ENCODE peak calls at places on chromosomes 12 and 14, in five cellular contexts. One of them, this sample, is unnamed.

GRCh38 chr12:81128930-81129554 is 51.2 kb downstream of the ACSS3 start:
- DNase-seq in kidney: no peak
- DNase-seq in choroid plexus epithelial cell: peak
- DNase-seq in CD8-positive, alpha-beta T cell: no peak
- DNase-seq in AG10803: peak
- DNase-seq in this sample: peak

GRCh38 chr14:63735720-63736119 is 7.9 kb upstream of the SGPP1 start:
- DNase-seq in choroid plexus epithelial cell: no peak
- DNase-seq in kidney: no peak
- DNase-seq in AG10803: no peak
- DNase-seq in CD8-positive, alpha-beta T cell: no peak
- DNase-seq in this sample: no peak

GRCh38 chr14:94011795-94012194 is 14.3 kb upstream of the OTUB2 start:
- DNase-seq in choroid plexus epithelial cell: no peak
- DNase-seq in CD8-positive, alpha-beta T cell: no peak
- DNase-seq in kidney: no peak
- DNase-seq in AG10803: peak
- DNase-seq in this sample: no peak

GRCh38 chr12:130422676-130423075 is 85.0 kb downstream of the PIWIL1 start:
- DNase-seq in kidney: no peak
- DNase-seq in AG10803: no peak
- DNase-seq in choroid plexus epithelial cell: no peak
- DNase-seq in CD8-positive, alpha-beta T cell: no peak
- DNase-seq in this sample: no peak

GRCh38 chr14:67602071-67602470 is 2.0 kb upstream of the PIGH start:
- DNase-seq in kidney: no peak
- DNase-seq in choroid plexus epithelial cell: no peak
- DNase-seq in CD8-positive, alpha-beta T cell: no peak
- DNase-seq in AG10803: no peak
- DNase-seq in this sample: no peak

GRCh38 chr12:123091756-123092155 is 59.1 kb downstream of the PITPNM2 start:
- DNase-seq in AG10803: no peak
- DNase-seq in choroid plexus epithelial cell: no peak
- DNase-seq in CD8-positive, alpha-beta T cell: no peak
- DNase-seq in kidney: no peak
- DNase-seq in this sample: no peak

GRCh38 chr14:39265741-39266588 is 32.2 kb downstream of the MIA2 start:
- DNase-seq in choroid plexus epithelial cell: peak
- DNase-seq in CD8-positive, alpha-beta T cell: no peak
- DNase-seq in AG10803: peak
- DNase-seq in kidney: no peak
- DNase-seq in this sample: peak

GRCh38 chr14:22314183-22314820 is 274.7 kb downstream of the DAD1 start:
- DNase-seq in choroid plexus epithelial cell: peak
- DNase-seq in AG10803: peak
- DNase-seq in CD8-positive, alpha-beta T cell: no peak
- DNase-seq in kidney: no peak
- DNase-seq in this sample: peak

GRCh38 chr12:56636118-56636674 is 6.1 kb upstream of the BAZ2A start:
- DNase-seq in AG10803: peak
- DNase-seq in choroid plexus epithelial cell: peak
- DNase-seq in kidney: peak
- DNase-seq in CD8-positive, alpha-beta T cell: peak
- DNase-seq in this sample: peak
- TF ChIP-seq CTCF in AG10803: no peak
- TF ChIP-seq CTCF in choroid plexus epithelial cell: no peak
- TF ChIP-seq CTCF in kidney: peak
- TF ChIP-seq CTCF in CD8-positive, alpha-beta T cell: no peak
- TF ChIP-seq CTCF in this sample: no peak

DNA sequence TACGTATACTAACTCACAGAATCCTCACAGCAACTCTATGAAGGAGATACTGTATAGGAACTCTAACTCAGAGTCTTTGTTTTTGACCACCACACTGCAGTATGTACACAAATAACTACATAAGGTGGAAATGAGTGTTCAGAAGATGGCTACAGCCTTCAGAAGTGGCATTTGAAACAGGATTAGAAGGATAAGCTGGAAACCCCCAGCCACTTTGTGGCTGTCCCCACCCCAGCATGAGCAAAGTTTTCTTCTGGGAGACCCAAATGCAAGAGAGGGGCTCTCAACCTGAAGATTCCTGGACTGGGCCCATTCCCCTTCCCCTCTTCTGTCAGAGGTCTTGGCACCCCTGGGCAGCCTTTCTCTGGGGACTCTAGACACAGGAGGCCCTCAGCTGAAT is 43.2 kb upstream of the PNMA1 start:
- DNase-seq in AG10803: no peak
- DNase-seq in kidney: no peak
- DNase-seq in CD8-positive, alpha-beta T cell: no peak
- DNase-seq in choroid plexus epithelial cell: no peak
- DNase-seq in this sample: no peak
- H3K4me3 ChIP-seq in AG10803: peak
- H3K4me3 ChIP-seq in kidney: no peak
- H3K4me3 ChIP-seq in CD8-positive, alpha-beta T cell: no peak
- H3K4me3 ChIP-seq in choroid plexus epithelial cell: peak
- H3K4me3 ChIP-seq in this sample: peak

GRCh38 chr12:116524964-116525379 is 34.2 kb upstream of the MAP1LC3B2 start:
- DNase-seq in AG10803: peak
- DNase-seq in choroid plexus epithelial cell: no peak
- DNase-seq in kidney: peak
- DNase-seq in CD8-positive, alpha-beta T cell: no peak
- DNase-seq in this sample: no peak
- TF ChIP-seq CTCF in AG10803: peak
- TF ChIP-seq CTCF in choroid plexus epithelial cell: peak
- TF ChIP-seq CTCF in kidney: no peak
- TF ChIP-seq CTCF in CD8-positive, alpha-beta T cell: no peak
- TF ChIP-seq CTCF in this sample: no peak

GRCh38 chr12:72815421-72815820 is 543.3 kb downstream of the TRHDE start:
- DNase-seq in AG10803: no peak
- DNase-seq in kidney: no peak
- DNase-seq in CD8-positive, alpha-beta T cell: no peak
- DNase-seq in choroid plexus epithelial cell: no peak
- DNase-seq in this sample: no peak
- H3K4me3 ChIP-seq in AG10803: no peak
- H3K4me3 ChIP-seq in kidney: no peak
- H3K4me3 ChIP-seq in CD8-positive, alpha-beta T cell: no peak
- H3K4me3 ChIP-seq in choroid plexus epithelial cell: no peak
- H3K4me3 ChIP-seq in this sample: no peak

GRCh38 chr14:50559990-50560928 is at the start of gene ATL1:
- DNase-seq in kidney: peak
- DNase-seq in choroid plexus epithelial cell: peak
- DNase-seq in CD8-positive, alpha-beta T cell: no peak
- DNase-seq in AG10803: peak
- DNase-seq in this sample: peak
- TF ChIP-seq CTCF in kidney: no peak
- TF ChIP-seq CTCF in choroid plexus epithelial cell: no peak
- TF ChIP-seq CTCF in CD8-positive, alpha-beta T cell: no peak
- TF ChIP-seq CTCF in AG10803: no peak
- TF ChIP-seq CTCF in this sample: no peak

GRCh38 chr12:94643585-94643984 is 6.8 kb downstream of the TMCC3 start:
- DNase-seq in kidney: no peak
- DNase-seq in choroid plexus epithelial cell: peak
- DNase-seq in AG10803: no peak
- DNase-seq in CD8-positive, alpha-beta T cell: no peak
- DNase-seq in this sample: no peak

GRCh38 chr12:94644622-94645021 is 5.7 kb downstream of the TMCC3 start:
- DNase-seq in kidney: no peak
- DNase-seq in AG10803: peak
- DNase-seq in CD8-positive, alpha-beta T cell: no peak
- DNase-seq in choroid plexus epithelial cell: peak
- DNase-seq in this sample: peak

GRCh38 chr12:94640134-94640928 is 10.0 kb downstream of the TMCC3 start:
- DNase-seq in choroid plexus epithelial cell: peak
- DNase-seq in CD8-positive, alpha-beta T cell: no peak
- DNase-seq in AG10803: peak
- DNase-seq in kidney: no peak
- DNase-seq in this sample: peak

GRCh38 chr12:94641283-94641682 is 9.1 kb downstream of the TMCC3 start:
- DNase-seq in kidney: no peak
- DNase-seq in AG10803: no peak
- DNase-seq in choroid plexus epithelial cell: no peak
- DNase-seq in CD8-positive, alpha-beta T cell: no peak
- DNase-seq in this sample: no peak

DNA sequence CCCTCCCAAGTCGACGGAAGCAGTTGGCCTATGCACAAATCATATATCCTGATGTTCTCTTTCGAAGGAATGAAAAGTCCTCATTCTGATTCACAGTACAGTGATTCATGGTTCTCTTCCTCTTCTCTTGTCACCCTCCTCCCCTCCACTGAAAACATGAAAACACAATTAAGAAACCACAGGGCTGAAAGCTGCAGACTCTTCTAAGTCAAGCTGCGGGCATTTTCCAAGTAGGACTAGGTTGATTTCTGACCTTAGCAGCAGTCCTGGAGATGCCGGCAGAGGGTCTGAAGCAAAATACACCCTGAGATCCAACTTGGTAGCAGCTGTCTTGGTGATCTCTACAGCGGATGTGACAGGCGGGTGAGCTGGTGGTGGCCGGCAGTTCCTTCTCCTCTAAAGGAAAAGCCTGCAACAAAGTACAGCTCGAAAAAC is 6.2 kb downstream of the TMCC3 start:
- DNase-seq in kidney: no peak
- DNase-seq in CD8-positive, alpha-beta T cell: no peak
- DNase-seq in AG10803: no peak
- DNase-seq in choroid plexus epithelial cell: peak
- DNase-seq in this sample: peak
- H3K4me3 ChIP-seq in kidney: peak
- H3K4me3 ChIP-seq in CD8-positive, alpha-beta T cell: no peak
- H3K4me3 ChIP-seq in AG10803: no peak
- H3K4me3 ChIP-seq in choroid plexus epithelial cell: peak
- H3K4me3 ChIP-seq in this sample: no peak

GRCh38 chr12:40106655-40107054 is 774 bp upstream of the SLC2A13 start:
- DNase-seq in CD8-positive, alpha-beta T cell: no peak
- DNase-seq in kidney: no peak
- DNase-seq in AG10803: no peak
- DNase-seq in choroid plexus epithelial cell: peak
- DNase-seq in this sample: no peak

GRCh38 chr12:40104461-40105264 is 1.2 kb downstream of the SLC2A13 start:
- DNase-seq in AG10803: no peak
- DNase-seq in CD8-positive, alpha-beta T cell: no peak
- DNase-seq in choroid plexus epithelial cell: peak
- DNase-seq in kidney: no peak
- DNase-seq in this sample: no peak

GRCh38 chr12:40106202-40106533 is 287 bp upstream of the SLC2A13 start:
- DNase-seq in CD8-positive, alpha-beta T cell: no peak
- DNase-seq in kidney: no peak
- DNase-seq in choroid plexus epithelial cell: peak
- DNase-seq in AG10803: no peak
- DNase-seq in this sample: no peak

GRCh38 chr12:40105515-40106201 is at the start of gene SLC2A13:
- DNase-seq in kidney: peak
- DNase-seq in AG10803: peak
- DNase-seq in choroid plexus epithelial cell: peak
- DNase-seq in CD8-positive, alpha-beta T cell: peak
- DNase-seq in this sample: peak

DNA sequence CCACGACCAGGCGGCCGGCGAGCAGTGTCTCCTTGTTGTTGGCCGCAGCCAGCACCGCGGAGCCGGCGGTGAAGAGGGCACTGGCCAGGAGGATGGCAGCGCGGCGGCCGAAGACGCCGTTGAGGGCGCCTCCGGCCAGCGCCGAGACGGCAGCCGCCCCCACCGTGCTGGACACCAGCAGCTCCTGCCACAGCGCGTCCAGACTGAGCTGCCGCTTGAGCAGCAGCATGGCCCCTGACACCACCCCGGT is 691 bp downstream of the SLC2A13 start:
- DNase-seq in kidney: peak
- DNase-seq in AG10803: peak
- DNase-seq in choroid plexus epithelial cell: peak
- DNase-seq in CD8-positive, alpha-beta T cell: no peak
- DNase-seq in this sample: peak
- TF ChIP-seq CTCF in kidney: no peak
- TF ChIP-seq CTCF in AG10803: no peak
- TF ChIP-seq CTCF in choroid plexus epithelial cell: no peak
- TF ChIP-seq CTCF in CD8-positive, alpha-beta T cell: no peak
- TF ChIP-seq CTCF in this sample: no peak

DNA sequence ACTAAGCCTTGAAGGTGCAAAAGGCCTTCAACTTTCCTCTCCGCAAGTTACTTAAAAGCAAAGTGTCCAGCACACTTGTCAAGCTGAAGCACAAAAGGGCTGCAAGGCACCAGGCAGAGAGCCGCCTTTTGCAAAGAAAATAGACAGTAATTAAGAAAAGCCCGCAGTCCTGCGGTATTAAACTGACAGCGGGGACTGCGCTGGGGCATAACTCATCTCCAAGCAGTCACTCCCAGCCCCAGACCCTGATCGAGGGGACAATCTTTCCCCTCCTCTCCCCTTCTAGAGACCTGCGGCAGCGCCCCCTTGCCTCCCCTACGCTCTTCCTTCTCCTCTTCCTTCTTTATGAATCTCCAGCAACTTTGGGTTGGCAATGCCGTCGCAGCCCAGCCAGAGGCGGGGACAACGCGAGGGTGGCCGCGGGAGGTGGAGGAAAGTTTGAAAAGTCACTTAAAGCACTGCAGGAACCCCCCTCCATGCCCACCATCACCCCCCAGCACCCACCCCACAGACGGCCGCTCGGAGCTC is 200.9 kb upstream of the CAND1 start:
- DNase-seq in AG10803: no peak
- DNase-seq in CD8-positive, alpha-beta T cell: no peak
- DNase-seq in choroid plexus epithelial cell: no peak
- DNase-seq in kidney: peak
- DNase-seq in this sample: no peak
- H3K4me3 ChIP-seq in AG10803: no peak
- H3K4me3 ChIP-seq in CD8-positive, alpha-beta T cell: peak
- H3K4me3 ChIP-seq in choroid plexus epithelial cell: peak
- H3K4me3 ChIP-seq in kidney: peak
- H3K4me3 ChIP-seq in this sample: peak